ENCODE peak calls at places on chromosomes 6 and 20, in eight cellular contexts. Z is PC-9; A is psoas muscle; K is fibroblast of lung; B is PC-3; J is CD4-positive, CD25-positive, alpha-beta regulatory T cell; S is neural progenitor cell; Q is tibial nerve. V is an unnamed sample.

GRCh38 chr6:80967618-80968017 is 784.9 kb downstream of the TENT5A start:
- DNase-seq in B (no peak), S (peak; percentile 27), Z (no peak), A (no peak), Q (no peak), J (no peak), K (no peak), V (peak; percentile 22)

GRCh38 chr6:122692175-122692598 is 82.0 kb downstream of the PKIB start:
- DNase-seq in Z (peak; percentile 74), A (no peak), J (no peak), S (no peak), B (peak; percentile 44), Q (no peak), K (peak; percentile 93), V (no peak)

GRCh38 chr6:156933201-156934053 is 156.2 kb downstream of the ARID1B start:
- DNase-seq in Q (no peak), J (no peak), Z (no peak), S (peak; percentile 86), A (no peak), K (no peak), B (no peak), V (no peak)

GRCh38 chr6:89585156-89585555 is 53.4 kb downstream of the LYRM2 start:
- DNase-seq in K (peak; percentile 52), J (no peak), Z (no peak), S (no peak), B (no peak), Q (no peak), A (no peak), V (no peak)

GRCh38 chr6:62285612-62286469 is at the start of gene KHDRBS2:
- DNase-seq in B (no peak), J (no peak), Q (peak; percentile 64), K (no peak), S (peak; percentile 97), A (peak; percentile 89), Z (no peak), V (peak; percentile 84)

GRCh38 chr20:22403860-22404608 is 180.3 kb downstream of the FOXA2 start:
- DNase-seq in J (no peak), B (peak; percentile 63), S (peak; percentile 47), Q (no peak), K (no peak), A (no peak), Z (no peak), V (no peak)

GRCh38 chr6:163339466-163339865 is 75.1 kb upstream of the QKI start:
- DNase-seq in Q (no peak), A (no peak), S (no peak), J (no peak), Z (no peak), B (no peak), K (no peak), V (no peak)

GRCh38 chr6:804317-804716 is 111.4 kb upstream of the EXOC2 start:
- DNase-seq in K (no peak), B (no peak), A (no peak), Q (no peak), S (no peak), Z (no peak), J (no peak), V (no peak)

GRCh38 chr20:48339986-48340884 is 487.6 kb downstream of the PREX1 start:
- DNase-seq in Q (no peak), B (no peak), K (no peak), J (no peak), Z (no peak), S (no peak), A (no peak), V (no peak)

GRCh38 chr6:144820270-144820669 is 535.1 kb downstream of the UTRN start:
- DNase-seq in Z (no peak), Q (no peak), B (peak; percentile 56), K (peak; percentile 62), S (no peak), A (no peak), J (no peak), V (no peak)

GRCh38 chr6:113359155-113360140 is 497.7 kb upstream of the MARCKS start:
- DNase-seq in B (peak; percentile 68), A (no peak), S (no peak), J (no peak), K (peak; percentile 93), Z (no peak), Q (no peak), V (no peak)

GRCh38 chr6:43817192-43817591 is 47.2 kb downstream of the VEGFA start:
- DNase-seq in Z (no peak), B (peak; percentile 55), Q (no peak), K (no peak), S (peak; percentile 40), J (no peak), A (peak; percentile 82), V (no peak)

GRCh38 chr20:3013771-3014170 is 29.7 kb upstream of the GNRH2 start:
- DNase-seq in S (no peak), J (no peak), K (no peak), A (no peak), B (no peak), Z (no peak), Q (no peak), V (no peak)

GRCh38 chr20:16189371-16189770 is 383.9 kb downstream of the KIF16B start:
- DNase-seq in B (no peak), A (no peak), Z (no peak), K (no peak), S (peak; percentile 57), J (no peak), Q (no peak), V (no peak)

GRCh38 chr6:63272397-63272796 is 47.4 kb downstream of the LGSN start:
- DNase-seq in Q (no peak), S (peak; percentile 46), B (peak; percentile 48), A (no peak), K (no peak), Z (no peak), J (no peak), V (no peak)

GRCh38 chr6:91719414-91719813 is 1132.5 kb upstream of the MAP3K7 start:
- DNase-seq in Q (no peak), K (no peak), Z (no peak), J (no peak), A (no peak), B (no peak), S (no peak), V (no peak)

GRCh38 chr20:25116746-25117457 is 35.0 kb upstream of the VSX1 start:
- DNase-seq in K (no peak), Z (no peak), J (no peak), B (no peak), Q (no peak), A (peak; percentile 61), S (no peak), V (no peak)

GRCh38 chr6:76004202-76004601 is 68.3 kb downstream of the IMPG1 start:
- DNase-seq in J (no peak), Z (no peak), K (no peak), B (no peak), A (no peak), S (no peak), Q (no peak), V (no peak)

GRCh38 chr20:2955257-2955950 is 82.1 kb downstream of the PTPRA start:
- DNase-seq in J (no peak), K (no peak), Z (no peak), S (no peak), A (no peak), Q (no peak), B (no peak), V (no peak)

GRCh38 chr20:6184086-6184485 is 61.3 kb upstream of the FERMT1 start:
- DNase-seq in J (no peak), B (peak; percentile 20), Z (no peak), K (no peak), S (no peak), A (no peak), Q (no peak), V (no peak)

GRCh38 chr6:165616116-165616515 is 46.9 kb downstream of the PDE10A start:
- DNase-seq in Z (no peak), B (no peak), A (no peak), K (no peak), S (no peak), Q (peak; percentile 26), J (no peak), V (no peak)

GRCh38 chr20:709421-709820 is 33.8 kb upstream of the SCRT2 start:
- DNase-seq in K (no peak), A (no peak), B (peak; percentile 16), J (no peak), Z (peak; percentile 31), Q (no peak), S (no peak), V (no peak)

GRCh38 chr20:64027981-64028685 is 7.8 kb upstream of the C20orf204 start:
- DNase-seq in A (no peak), J (no peak), S (no peak), B (no peak), K (no peak), Z (no peak), Q (no peak), V (no peak)

GRCh38 chr6:109349419-109349987 is 32.8 kb downstream of the CD164 start:
- DNase-seq in K (peak; percentile 67), A (no peak), B (peak; percentile 74), Z (peak; percentile 91), J (no peak), S (no peak), Q (peak; percentile 25), V (no peak)

GRCh38 chr20:49747707-49748524 is 34.2 kb upstream of the B4GALT5 start:
- DNase-seq in K (peak; percentile 71), S (no peak), J (no peak), Z (no peak), Q (peak; percentile 74), B (no peak), A (peak; percentile 97), V (no peak)

GRCh38 chr6:68652117-68652536 is 17.0 kb downstream of the ADGRB3 start:
- DNase-seq in K (no peak), Q (no peak), J (no peak), B (no peak), S (peak; percentile 26), A (no peak), Z (no peak), V (no peak)
- H3K4me3 ChIP-seq in K (no peak overlapping the region), Q (no peak overlapping the region), J (no peak overlapping the region), B (no peak overlapping the region), S (no peak overlapping the region), A (no peak overlapping the region), Z (no peak overlapping the region), V (no peak overlapping the region)

GRCh38 chr6:18277181-18278006 is 13.1 kb upstream of the DEK start:
- DNase-seq in A (peak; percentile 55), Z (no peak), Q (no peak), S (peak; percentile 64), B (no peak), J (no peak), K (peak; percentile 33), V (no peak)
- H3K27me3 ChIP-seq in A (no peaks in the 10 kb centered on the region), Z (no peaks in the 10 kb centered on the region), Q (peaks cover 54% of the 10 kb centered on the region), S (peaks cover 52% of the 10 kb centered on the region), B (peaks cover 17% of the 10 kb centered on the region), J (peaks cover 37% of the 10 kb centered on the region), K (peaks cover 16% of the 10 kb centered on the region), V (peaks cover 48% of the 10 kb centered on the region)

GRCh38 chr6:168281826-168282225 is 37.8 kb downstream of the DACT2 start:
- DNase-seq in K (no peak), J (no peak), S (no peak), Q (no peak), Z (no peak), B (no peak), A (no peak), V (no peak)
- H3K4me1 ChIP-seq in K (no peaks in the 10 kb centered on the region), J (no peaks in the 10 kb centered on the region), S (no peaks in the 10 kb centered on the region), Q (no peaks in the 10 kb centered on the region), Z (no peaks in the 10 kb centered on the region), B (no peaks in the 10 kb centered on the region), A (no peaks in the 10 kb centered on the region), V (no peaks in the 10 kb centered on the region)

DNA sequence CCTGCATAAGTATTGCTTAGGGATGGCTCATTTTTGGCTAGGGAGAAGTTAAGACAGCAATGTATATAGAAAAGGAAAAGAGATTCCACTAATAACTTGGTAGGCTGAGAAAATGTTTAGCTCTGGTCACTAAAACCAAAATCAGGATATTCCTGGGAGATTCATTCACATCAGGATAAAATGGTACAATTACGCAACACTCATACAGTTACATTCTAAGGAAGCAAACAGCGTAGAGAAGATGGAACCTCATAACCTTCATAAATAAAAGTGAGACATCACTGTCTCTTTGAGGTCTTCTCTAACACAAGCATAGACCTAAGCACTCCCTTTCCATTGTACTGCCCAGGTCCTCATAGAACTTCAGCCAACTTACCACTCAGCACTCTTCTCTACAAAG is 295.7 kb upstream of the RUNX2 start:
- DNase-seq in K (no peak), B (no peak), S (no peak), A (no peak), Q (no peak), J (no peak), Z (no peak), V (no peak)
- H3K4me3 ChIP-seq in K (no peak overlapping the region), B (no peak overlapping the region), S (no peak overlapping the region), A (no peak overlapping the region), Q (no peak overlapping the region), J (no peak overlapping the region), Z (no peak overlapping the region), V (no peak overlapping the region)

V was measured in NT2/D1.